ENCODE peak calls at places on chromosomes 13 and 19, in seven cellular contexts. B is HCT116, F is SK-N-SH, J is K562, M is GM12878, D is H1, O is HepG2. G is an unnamed sample.

GRCh38 chr13:95497307-95497943 is 55.1 kb upstream of the CLDN10 start:
- DNase-seq in B (no peak), F (peak), J (no peak), M (no peak), D (no peak), O (no peak), G (no peak)

GRCh38 chr19:58010507-58010906 is 7.9 kb upstream of the ZNF606 start:
- DNase-seq in B (no peak), O (no peak), F (no peak), M (no peak), J (no peak), D (no peak), G (no peak)

GRCh38 chr19:1655992-1656608 is 3.7 kb upstream of the TCF3 start:
- DNase-seq in J (peak), M (no peak), D (no peak), O (no peak), B (no peak), F (no peak), G (no peak)

GRCh38 chr19:39676004-39676403 is 20.3 kb downstream of the LGALS16 start:
- DNase-seq in F (no peak), D (no peak), O (no peak), J (no peak), B (no peak), M (peak), G (peak)

GRCh38 chr19:55482128-55482961 is 2.6 kb upstream of the NAT14 start:
- DNase-seq in M (no peak), O (no peak), D (no peak), F (no peak), B (no peak), J (no peak), G (no peak)

GRCh38 chr19:14347999-14348889 is 33.0 kb upstream of the ADGRE5 start:
- DNase-seq in D (peak), F (peak), O (peak), B (no peak), J (peak), M (no peak), G (no peak)

GRCh38 chr13:59086147-59086546 is 1077.6 kb downstream of the DIAPH3 start:
- DNase-seq in B (no peak), O (no peak), M (no peak), J (no peak), D (no peak), F (no peak), G (no peak)

GRCh38 chr19:8638078-8638619 is 7.7 kb downstream of the NFILZ start:
- DNase-seq in D (no peak), F (no peak), M (no peak), B (no peak), J (no peak), O (peak), G (peak)

GRCh38 chr19:30344446-30345425 is 27.4 kb upstream of the ZNF536 start:
- DNase-seq in F (no peak), J (no peak), O (no peak), D (no peak), B (peak), M (no peak), G (no peak)

DNA sequence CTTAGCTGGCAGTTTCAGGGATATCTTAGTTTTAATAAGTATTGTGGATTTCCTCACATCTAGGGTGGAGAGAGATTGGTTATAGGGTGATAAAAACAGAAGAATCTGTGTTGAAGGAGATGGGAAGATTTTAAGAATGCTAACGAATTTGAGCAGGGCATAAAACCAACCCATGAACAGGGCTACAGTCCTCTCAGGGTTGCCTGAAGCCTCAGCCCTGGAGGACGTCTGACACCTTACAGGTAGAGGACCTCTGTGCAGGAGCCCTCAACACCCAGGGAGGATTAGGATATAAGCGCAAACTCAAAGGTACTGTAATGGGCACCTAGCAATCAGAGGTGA is 461 bp upstream of the WASF3 start:
- DNase-seq in O (no peak), D (no peak), M (no peak), F (no peak), J (no peak), B (peak), G (peak)
- H3K4me3 ChIP-seq in O (no peak), D (peak), M (no peak), F (peak), J (no peak), B (peak), G (peak)

GRCh38 chr19:7533925-7534480 is 1.5 kb upstream of the PNPLA6 start:
- DNase-seq in F (peak), B (peak), M (peak), D (peak), O (peak), J (peak), G (no peak)

GRCh38 chr19:7535993-7536685 is 622 bp downstream of the PNPLA6 start:
- DNase-seq in M (no peak), F (no peak), B (no peak), D (no peak), O (no peak), J (no peak), G (no peak)

GRCh38 chr19:7533281-7533819 is 2.2 kb upstream of the PNPLA6 start:
- DNase-seq in F (no peak), M (no peak), J (no peak), D (no peak), B (no peak), O (no peak), G (no peak)

GRCh38 chr19:7535035-7535992 is at the start of gene PNPLA6:
- DNase-seq in B (peak), J (peak), D (peak), F (peak), O (peak), M (peak), G (peak)

GRCh38 chr19:7534531-7534980 is 961 bp upstream of the PNPLA6 start:
- DNase-seq in M (no peak), J (peak), F (peak), B (no peak), O (peak), D (peak), G (no peak)
- TF ChIP-seq SIN3A in M (no peak), J (no peak), F (no peak), B (no peak), O (no peak), D (peak), G (no peak)

GRCh38 chr19:12648088-12648487 is 18.5 kb downstream of the MAN2B1 start:
- DNase-seq in O (no peak), M (no peak), F (peak), B (no peak), J (peak), D (no peak), G (no peak)
- H3K4me3 ChIP-seq in O (no peak), M (no peak), F (peak), B (no peak), J (peak), D (peak), G (no peak)

GRCh38 chr13:49399801-49400472 is 43.9 kb downstream of the CAB39L start:
- DNase-seq in O (no peak), D (no peak), M (no peak), J (no peak), F (no peak), B (no peak), G (no peak)
- TF ChIP-seq SIN3A in O (no peak), D (no peak), M (no peak), J (no peak), F (no peak), B (no peak), G (no peak)

DNA sequence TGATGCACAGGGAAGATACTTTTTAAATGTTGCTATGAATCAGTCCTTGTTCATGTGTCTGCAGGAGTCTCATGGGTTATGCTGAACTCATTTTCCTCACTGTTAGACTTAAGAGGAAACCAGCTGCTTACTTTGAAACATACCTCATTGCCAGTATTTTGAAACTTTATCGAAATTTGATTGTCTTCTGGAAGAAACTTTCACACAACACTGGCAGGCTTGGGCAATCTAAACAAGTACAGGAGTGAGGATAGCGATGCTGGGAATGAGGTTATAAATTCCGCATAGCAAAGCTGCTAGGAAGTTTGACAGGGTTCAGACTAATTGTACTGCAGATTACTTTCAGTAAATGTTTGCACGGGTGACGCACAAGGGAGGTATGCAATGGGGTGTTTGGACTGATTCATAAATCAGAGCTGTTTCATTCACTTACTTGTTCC is 245.7 kb downstream of the DNAJC15 start:
- DNase-seq in O (peak), D (no peak), J (no peak), F (no peak), B (no peak), M (no peak), G (peak)
- H3K4me3 ChIP-seq in O (no peak), D (no peak), J (no peak), F (peak), B (no peak), M (no peak), G (peak)

GRCh38 chr13:35954207-35954560 is 177.0 kb downstream of the DCLK1 start:
- DNase-seq in D (no peak), O (no peak), B (no peak), J (no peak), F (no peak), M (no peak), G (no peak)
- TF ChIP-seq SIN3A in D (no peak), O (no peak), B (no peak), J (no peak), F (no peak), M (no peak), G (no peak)

GRCh38 chr13:27574661-27575060 is 45.7 kb downstream of the LNX2 start:
- DNase-seq in D (no peak), J (no peak), F (no peak), B (no peak), O (no peak), M (no peak), G (no peak)

GRCh38 chr13:27573265-27573664 is 47.1 kb downstream of the LNX2 start:
- DNase-seq in F (no peak), O (peak), B (no peak), D (no peak), J (no peak), M (no peak), G (no peak)

GRCh38 chr13:27565818-27566217 is 54.5 kb downstream of the LNX2 start:
- DNase-seq in J (no peak), M (no peak), B (no peak), F (no peak), O (no peak), D (no peak), G (no peak)

DNA sequence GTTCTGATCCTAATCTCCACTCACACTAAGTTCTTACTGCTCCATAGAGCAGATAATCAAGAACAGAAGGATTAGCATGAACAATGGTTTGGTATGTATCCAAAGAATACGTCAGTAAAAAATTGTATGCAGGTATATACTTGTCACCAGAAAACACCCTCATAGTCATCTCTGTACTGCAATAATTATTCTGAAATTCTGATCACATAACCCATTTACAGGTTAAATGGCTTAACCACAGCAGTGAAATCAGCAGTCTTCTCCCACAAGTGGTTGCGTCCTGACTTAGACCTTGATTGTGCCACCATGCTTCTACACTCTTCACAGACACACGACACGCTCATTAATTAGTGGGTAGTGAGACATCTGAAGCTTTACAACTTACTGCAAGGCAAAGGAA is 50.9 kb downstream of the LNX2 start:
- DNase-seq in O (no peak), J (no peak), F (no peak), B (no peak), M (peak), D (no peak), G (no peak)
- H3K4me3 ChIP-seq in O (no peak), J (no peak), F (no peak), B (no peak), M (no peak), D (no peak), G (no peak)

GRCh38 chr19:48403606-48404005 is 10.1 kb downstream of the GRIN2D start:
- DNase-seq in B (no peak), M (no peak), F (peak), O (peak), J (peak), D (no peak), G (no peak)
- TF ChIP-seq SIN3A in B (no peak), M (no peak), F (no peak), O (no peak), J (no peak), D (no peak), G (no peak)

G was measured in Panc1.